ENCODE peak calls at places on chromosomes 11 and 22, in seven cellular contexts. One of them, this sample, is unnamed.

GRCh38 chr11:105553015-105553414 is 56.9 kb upstream of the GRIA4 start:
- DNase-seq in GM12878: no peak
- DNase-seq in H9: no peak
- DNase-seq in mammary epithelial cell: no peak
- DNase-seq in neuronal stem cell: no peak
- DNase-seq in HCT116: no peak
- DNase-seq in PC-3: peak
- DNase-seq in this sample: peak

GRCh38 chr11:128039140-128040021 is 548.0 kb downstream of the ETS1 start:
- DNase-seq in neuronal stem cell: no peak
- DNase-seq in HCT116: no peak
- DNase-seq in H9: no peak
- DNase-seq in GM12878: no peak
- DNase-seq in PC-3: peak
- DNase-seq in mammary epithelial cell: peak
- DNase-seq in this sample: no peak

GRCh38 chr11:126152586-126152985 is 58.9 kb downstream of the RPUSD4 start:
- DNase-seq in HCT116: no peak
- DNase-seq in GM12878: no peak
- DNase-seq in PC-3: peak
- DNase-seq in H9: no peak
- DNase-seq in neuronal stem cell: no peak
- DNase-seq in mammary epithelial cell: no peak
- DNase-seq in this sample: no peak

GRCh38 chr11:102810943-102811528 is 13.1 kb upstream of the MMP1 start:
- DNase-seq in neuronal stem cell: no peak
- DNase-seq in PC-3: peak
- DNase-seq in GM12878: no peak
- DNase-seq in HCT116: no peak
- DNase-seq in mammary epithelial cell: peak
- DNase-seq in H9: no peak
- DNase-seq in this sample: peak

GRCh38 chr11:96015911-96016565 is 92.1 kb upstream of the MTMR2 start:
- DNase-seq in neuronal stem cell: no peak
- DNase-seq in HCT116: no peak
- DNase-seq in GM12878: no peak
- DNase-seq in mammary epithelial cell: no peak
- DNase-seq in H9: peak
- DNase-seq in PC-3: no peak
- DNase-seq in this sample: no peak

GRCh38 chr11:14184548-14184947 is 174.4 kb downstream of the RRAS2 start:
- DNase-seq in HCT116: no peak
- DNase-seq in PC-3: no peak
- DNase-seq in GM12878: no peak
- DNase-seq in neuronal stem cell: no peak
- DNase-seq in mammary epithelial cell: no peak
- DNase-seq in H9: no peak
- DNase-seq in this sample: no peak

GRCh38 chr11:46984987-46985386 is 48.4 kb downstream of the CSTPP1 start:
- DNase-seq in neuronal stem cell: no peak
- DNase-seq in PC-3: peak
- DNase-seq in H9: no peak
- DNase-seq in HCT116: no peak
- DNase-seq in GM12878: no peak
- DNase-seq in mammary epithelial cell: no peak
- DNase-seq in this sample: no peak

GRCh38 chr22:29030618-29031235 is 30.9 kb downstream of the C22orf31 start:
- DNase-seq in mammary epithelial cell: peak
- DNase-seq in HCT116: peak
- DNase-seq in H9: peak
- DNase-seq in PC-3: peak
- DNase-seq in neuronal stem cell: peak
- DNase-seq in GM12878: no peak
- DNase-seq in this sample: peak

GRCh38 chr11:111388431-111388830 is 9.4 kb upstream of the POU2AF1 start:
- DNase-seq in neuronal stem cell: no peak
- DNase-seq in HCT116: no peak
- DNase-seq in H9: no peak
- DNase-seq in mammary epithelial cell: no peak
- DNase-seq in PC-3: no peak
- DNase-seq in GM12878: no peak
- DNase-seq in this sample: no peak

GRCh38 chr11:45687836-45688235 is 22.4 kb upstream of the CHST1 start:
- DNase-seq in neuronal stem cell: no peak
- DNase-seq in GM12878: no peak
- DNase-seq in PC-3: no peak
- DNase-seq in mammary epithelial cell: no peak
- DNase-seq in H9: no peak
- DNase-seq in HCT116: no peak
- DNase-seq in this sample: no peak

GRCh38 chr11:45688472-45689033 is 23.1 kb upstream of the CHST1 start:
- DNase-seq in mammary epithelial cell: no peak
- DNase-seq in H9: no peak
- DNase-seq in HCT116: no peak
- DNase-seq in PC-3: no peak
- DNase-seq in neuronal stem cell: no peak
- DNase-seq in GM12878: no peak
- DNase-seq in this sample: no peak

GRCh38 chr11:45692808-45693453 is 27.5 kb upstream of the CHST1 start:
- DNase-seq in neuronal stem cell: no peak
- DNase-seq in mammary epithelial cell: no peak
- DNase-seq in HCT116: no peak
- DNase-seq in GM12878: no peak
- DNase-seq in PC-3: no peak
- DNase-seq in H9: no peak
- DNase-seq in this sample: no peak
- H3K4me2 ChIP-seq in neuronal stem cell: no peak
- H3K4me2 ChIP-seq in mammary epithelial cell: no peak
- H3K4me2 ChIP-seq in HCT116: no peak
- H3K4me2 ChIP-seq in GM12878: no peak
- H3K4me2 ChIP-seq in PC-3: no peak
- H3K4me2 ChIP-seq in H9: no peak
- H3K4me2 ChIP-seq in this sample: no peak

GRCh38 chr11:94767292-94767690 is 865 bp upstream of the AMOTL1 start:
- DNase-seq in PC-3: no peak
- DNase-seq in HCT116: no peak
- DNase-seq in mammary epithelial cell: no peak
- DNase-seq in neuronal stem cell: no peak
- DNase-seq in H9: no peak
- DNase-seq in GM12878: no peak
- DNase-seq in this sample: no peak
- H3K4me2 ChIP-seq in PC-3: peak
- H3K4me2 ChIP-seq in HCT116: peak
- H3K4me2 ChIP-seq in mammary epithelial cell: peak
- H3K4me2 ChIP-seq in neuronal stem cell: no peak
- H3K4me2 ChIP-seq in H9: peak
- H3K4me2 ChIP-seq in GM12878: no peak
- H3K4me2 ChIP-seq in this sample: peak

GRCh38 chr11:16909375-16910035 is 104.7 kb downstream of the PLEKHA7 start:
- DNase-seq in HCT116: no peak
- DNase-seq in neuronal stem cell: no peak
- DNase-seq in PC-3: no peak
- DNase-seq in mammary epithelial cell: no peak
- DNase-seq in GM12878: peak
- DNase-seq in H9: no peak
- DNase-seq in this sample: no peak

GRCh38 chr11:16911186-16911585 is 103.0 kb downstream of the PLEKHA7 start:
- DNase-seq in H9: no peak
- DNase-seq in PC-3: no peak
- DNase-seq in GM12878: no peak
- DNase-seq in mammary epithelial cell: no peak
- DNase-seq in neuronal stem cell: no peak
- DNase-seq in HCT116: no peak
- DNase-seq in this sample: no peak

GRCh38 chr11:16917941-16918340 is 96.3 kb downstream of the PLEKHA7 start:
- DNase-seq in GM12878: no peak
- DNase-seq in neuronal stem cell: no peak
- DNase-seq in HCT116: no peak
- DNase-seq in H9: no peak
- DNase-seq in mammary epithelial cell: peak
- DNase-seq in PC-3: peak
- DNase-seq in this sample: no peak

GRCh38 chr11:16911658-16912057 is 102.6 kb downstream of the PLEKHA7 start:
- DNase-seq in mammary epithelial cell: no peak
- DNase-seq in neuronal stem cell: no peak
- DNase-seq in GM12878: no peak
- DNase-seq in HCT116: no peak
- DNase-seq in H9: no peak
- DNase-seq in PC-3: no peak
- DNase-seq in this sample: no peak

GRCh38 chr11:16912607-16913006 is 101.6 kb downstream of the PLEKHA7 start:
- DNase-seq in PC-3: peak
- DNase-seq in H9: peak
- DNase-seq in neuronal stem cell: no peak
- DNase-seq in HCT116: no peak
- DNase-seq in GM12878: no peak
- DNase-seq in mammary epithelial cell: no peak
- DNase-seq in this sample: no peak
- H3K4me2 ChIP-seq in PC-3: no peak
- H3K4me2 ChIP-seq in H9: no peak
- H3K4me2 ChIP-seq in neuronal stem cell: no peak
- H3K4me2 ChIP-seq in HCT116: peak
- H3K4me2 ChIP-seq in GM12878: no peak
- H3K4me2 ChIP-seq in mammary epithelial cell: no peak
- H3K4me2 ChIP-seq in this sample: no peak

GRCh38 chr22:38833061-38833460 is 10.8 kb downstream of the NPTXR start:
- DNase-seq in neuronal stem cell: no peak
- DNase-seq in mammary epithelial cell: no peak
- DNase-seq in H9: no peak
- DNase-seq in GM12878: no peak
- DNase-seq in HCT116: no peak
- DNase-seq in PC-3: no peak
- DNase-seq in this sample: no peak

GRCh38 chr22:38831166-38831945 is 12.5 kb downstream of the NPTXR start:
- DNase-seq in GM12878: no peak
- DNase-seq in mammary epithelial cell: peak
- DNase-seq in HCT116: no peak
- DNase-seq in H9: no peak
- DNase-seq in neuronal stem cell: no peak
- DNase-seq in PC-3: no peak
- DNase-seq in this sample: no peak

GRCh38 chr22:38830026-38830844 is 13.6 kb downstream of the NPTXR start:
- DNase-seq in neuronal stem cell: no peak
- DNase-seq in H9: no peak
- DNase-seq in GM12878: no peak
- DNase-seq in HCT116: no peak
- DNase-seq in PC-3: no peak
- DNase-seq in mammary epithelial cell: no peak
- DNase-seq in this sample: no peak

GRCh38 chr22:38830845-38831108 is 13.1 kb downstream of the NPTXR start:
- DNase-seq in GM12878: no peak
- DNase-seq in HCT116: no peak
- DNase-seq in neuronal stem cell: no peak
- DNase-seq in H9: no peak
- DNase-seq in mammary epithelial cell: no peak
- DNase-seq in PC-3: no peak
- DNase-seq in this sample: no peak

DNA sequence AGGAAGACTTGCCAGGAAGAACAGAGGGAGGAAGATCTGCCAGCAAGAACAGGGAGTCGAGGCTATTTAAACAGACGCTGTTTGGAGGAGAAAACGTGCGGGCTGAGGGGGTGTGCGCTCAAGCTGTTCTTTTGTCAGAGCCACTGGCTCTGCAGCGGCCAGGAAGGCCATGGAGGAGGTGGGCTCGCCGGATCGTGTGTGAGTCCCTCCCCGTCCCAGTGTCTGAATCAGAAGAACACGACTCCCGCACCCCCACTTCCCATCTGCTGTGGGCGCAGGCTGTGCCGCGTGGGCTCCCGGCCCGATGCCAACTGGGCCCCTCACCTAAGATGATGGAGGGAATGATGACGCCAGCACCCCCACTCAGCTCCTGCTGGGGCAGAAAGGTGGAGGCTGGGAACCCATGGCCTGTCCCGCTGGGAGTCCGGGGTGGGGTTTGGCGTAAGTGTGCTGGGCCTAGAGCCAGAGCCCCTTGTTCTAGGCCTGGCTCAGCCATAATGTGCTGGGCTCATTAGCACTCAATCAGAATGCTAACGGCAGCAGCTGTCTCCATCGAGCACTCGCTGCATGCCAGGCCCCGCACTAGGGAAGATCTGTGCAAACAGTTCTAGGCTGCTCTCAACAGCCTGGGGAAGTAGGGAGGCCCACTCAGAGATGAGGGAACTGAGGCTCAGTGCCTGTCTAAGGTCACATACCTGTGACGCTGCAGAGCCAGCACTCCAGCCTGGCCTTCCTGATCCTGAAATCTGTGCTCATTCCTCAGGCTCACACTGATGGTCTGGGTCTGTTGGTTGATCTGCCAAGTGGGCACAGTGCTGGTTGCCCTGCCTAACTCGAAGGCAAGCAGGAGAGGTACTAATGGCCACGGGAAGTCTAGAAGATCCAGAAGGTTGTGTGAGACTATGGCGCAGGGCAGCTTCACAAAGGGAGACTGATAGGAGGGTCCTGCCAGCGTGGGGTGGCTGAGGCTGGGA is 11.5 kb downstream of the NPTXR start:
- DNase-seq in GM12878: no peak
- DNase-seq in HCT116: no peak
- DNase-seq in PC-3: no peak
- DNase-seq in neuronal stem cell: no peak
- DNase-seq in H9: no peak
- DNase-seq in mammary epithelial cell: no peak
- DNase-seq in this sample: no peak
- H3K4me2 ChIP-seq in GM12878: no peak
- H3K4me2 ChIP-seq in HCT116: no peak
- H3K4me2 ChIP-seq in PC-3: no peak
- H3K4me2 ChIP-seq in neuronal stem cell: no peak
- H3K4me2 ChIP-seq in H9: no peak
- H3K4me2 ChIP-seq in mammary epithelial cell: no peak
- H3K4me2 ChIP-seq in this sample: no peak

GRCh38 chr11:74684661-74685060 is 46.6 kb downstream of the CHRDL2 start:
- DNase-seq in H9: no peak
- DNase-seq in HCT116: no peak
- DNase-seq in neuronal stem cell: no peak
- DNase-seq in GM12878: no peak
- DNase-seq in mammary epithelial cell: no peak
- DNase-seq in PC-3: no peak
- DNase-seq in this sample: no peak

GRCh38 chr11:74683279-74683871 is 47.9 kb downstream of the CHRDL2 start:
- DNase-seq in mammary epithelial cell: no peak
- DNase-seq in H9: no peak
- DNase-seq in GM12878: no peak
- DNase-seq in PC-3: no peak
- DNase-seq in neuronal stem cell: peak
- DNase-seq in HCT116: no peak
- DNase-seq in this sample: peak

GRCh38 chr11:74683941-74684481 is 47.2 kb downstream of the CHRDL2 start:
- DNase-seq in mammary epithelial cell: no peak
- DNase-seq in H9: no peak
- DNase-seq in PC-3: peak
- DNase-seq in HCT116: no peak
- DNase-seq in neuronal stem cell: no peak
- DNase-seq in GM12878: no peak
- DNase-seq in this sample: no peak

GRCh38 chr11:74681686-74682651 is 49.3 kb downstream of the CHRDL2 start:
- DNase-seq in HCT116: no peak
- DNase-seq in mammary epithelial cell: no peak
- DNase-seq in neuronal stem cell: no peak
- DNase-seq in PC-3: peak
- DNase-seq in GM12878: no peak
- DNase-seq in H9: peak
- DNase-seq in this sample: no peak

GRCh38 chr11:74682731-74683278 is 48.4 kb downstream of the CHRDL2 start:
- DNase-seq in PC-3: no peak
- DNase-seq in GM12878: no peak
- DNase-seq in H9: no peak
- DNase-seq in neuronal stem cell: no peak
- DNase-seq in mammary epithelial cell: no peak
- DNase-seq in HCT116: no peak
- DNase-seq in this sample: no peak
- H3K4me2 ChIP-seq in PC-3: peak
- H3K4me2 ChIP-seq in GM12878: no peak
- H3K4me2 ChIP-seq in H9: peak
- H3K4me2 ChIP-seq in neuronal stem cell: peak
- H3K4me2 ChIP-seq in mammary epithelial cell: peak
- H3K4me2 ChIP-seq in HCT116: no peak
- H3K4me2 ChIP-seq in this sample: peak